ENCODE peak calls at places on chromosomes 5 and 9, in six cellular contexts. G is NCI-H82; J is left ventricle myocardium inferior; M is stimulated activated CD4-positive, alpha-beta T cell treated with anti-CD3 and anti-CD28 coated beads, Interleukin-12 subunit alpha, Interleukin-12 subunit beta, amount 100 ng/mL, for 4 hours; X is NCI-H1092; W is brain microvascular endothelial cell. Z is an unnamed sample.

GRCh38 chr5:73955447-73955846 is 329.5 kb downstream of the ARHGEF28 start:
- DNase-seq in J (no peak), M (no peak), X (no peak), W (no peak), G (no peak), Z (no peak)

GRCh38 chr5:132083065-132083678 is 9.6 kb downstream of the CSF2 start:
- DNase-seq in W (no peak), M (no peak), X (no peak), G (no peak), J (no peak), Z (no peak)

GRCh38 chr5:17001418-17001817 is 65.3 kb upstream of the MYO10 start:
- DNase-seq in G (no peak), M (no peak), W (peak; percentile 70), X (no peak), J (no peak), Z (no peak)

GRCh38 chr5:135843571-135844337 is 9.3 kb downstream of the SLC25A48 start:
- DNase-seq in W (no peak), X (no peak), G (no peak), M (no peak), J (no peak), Z (no peak)

GRCh38 chr9:91307279-91307678 is 54.4 kb downstream of the AUH start:
- DNase-seq in W (no peak), J (no peak), M (no peak), X (no peak), G (no peak), Z (no peak)

GRCh38 chr5:150073086-150073625 is 13.2 kb downstream of the CSF1R start:
- DNase-seq in G (no peak), J (no peak), X (no peak), W (no peak), M (no peak), Z (no peak)

GRCh38 chr5:17229308-17229707 is 11.9 kb downstream of the BASP1 start:
- DNase-seq in G (no peak), W (no peak), X (no peak), M (no peak), J (no peak), Z (no peak)

GRCh38 chr9:92943062-92943616 is 4.2 kb upstream of the FGD3 start:
- DNase-seq in G (peak; percentile 18), X (peak; percentile 22), J (peak; percentile 32), M (no peak), W (no peak), Z (no peak)

GRCh38 chr9:111798786-111799185 is 4.0 kb upstream of the SHOC1 start:
- DNase-seq in M (no peak), J (no peak), W (peak; percentile 32), X (no peak), G (no peak), Z (no peak)

GRCh38 chr5:41408676-41409443 is 101.5 kb downstream of the PLCXD3 start:
- DNase-seq in M (no peak), W (no peak), G (peak; percentile 86), J (no peak), X (no peak), Z (no peak)

GRCh38 chr5:53779541-53779981 is 219.1 kb downstream of the NDUFS4 start:
- DNase-seq in W (peak; percentile 51), X (no peak), J (peak; percentile 27), M (no peak), G (no peak), Z (peak; percentile 18)

GRCh38 chr9:99922711-99923030 is 16.2 kb downstream of the STX17 start:
- DNase-seq in G (no peak), W (no peak), X (no peak), M (no peak), J (no peak), Z (no peak)

GRCh38 chr9:78668148-78668825 is 371.4 kb downstream of the PSAT1 start:
- DNase-seq in G (no peak), J (no peak), M (no peak), X (no peak), W (no peak), Z (no peak)

GRCh38 chr5:54905942-54906537 is 79.4 kb downstream of the ESM1 start:
- DNase-seq in M (peak; percentile 64), J (peak; percentile 46), X (no peak), W (peak; percentile 79), G (peak; percentile 60), Z (peak; percentile 88)

GRCh38 chr9:104991144-104991953 is 63.4 kb upstream of the ABCA1 start:
- DNase-seq in G (peak; percentile 77), X (peak; percentile 53), M (peak; percentile 75), J (peak; percentile 93), W (peak; percentile 85), Z (peak; percentile 92)

GRCh38 chr9:98640394-98640793 is 68.3 kb downstream of the GABBR2 start:
- DNase-seq in G (no peak), J (no peak), W (no peak), X (no peak), M (no peak), Z (no peak)

GRCh38 chr5:146565764-146566163 is 49.8 kb upstream of the GPR151 start:
- DNase-seq in X (peak; percentile 70), M (peak; percentile 3), W (peak; percentile 63), J (no peak), G (peak; percentile 86), Z (peak; percentile 80)

GRCh38 chr5:174195517-174195916 is 150.0 kb downstream of the NSG2 start:
- DNase-seq in X (no peak), G (peak; percentile 55), M (no peak), W (no peak), J (no peak), Z (peak; percentile 87)

GRCh38 chr5:6576861-6577501 is 55.9 kb downstream of the NSUN2 start:
- DNase-seq in W (peak; percentile 64), G (peak; percentile 76), M (no peak), J (no peak), X (peak; percentile 56), Z (peak; percentile 53)

GRCh38 chr9:34185778-34186551 is 7.1 kb downstream of the UBAP1 start:
- DNase-seq in J (no peak), X (peak; percentile 3), W (peak; percentile 77), G (no peak), M (no peak), Z (peak; percentile 7)

GRCh38 chr9:83920469-83920941 is 727 bp downstream of the KIF27 start:
- DNase-seq in W (no peak), J (no peak), X (peak; percentile 66), M (no peak), G (peak; percentile 84), Z (no peak)

GRCh38 chr5:39461007-39461682 is 36.4 kb upstream of the DAB2 start:
- DNase-seq in M (no peak), G (no peak), W (no peak), J (no peak), X (no peak), Z (no peak)

GRCh38 chr9:124220551-124221451 is 36.9 kb upstream of the NEK6 start:
- DNase-seq in W (peak; percentile 28), X (peak; percentile 76), M (no peak), G (peak; percentile 45), J (no peak), Z (no peak)

GRCh38 chr9:127918201-127919107 is 1.6 kb upstream of the ST6GALNAC4 start:
- DNase-seq in G (peak; percentile 38), X (no peak), W (no peak), J (no peak), M (no peak), Z (no peak)

GRCh38 chr5:148014276-148014675 is 49.5 kb upstream of the SPINK5 start:
- DNase-seq in X (no peak), M (no peak), G (no peak), J (no peak), W (no peak), Z (no peak)

GRCh38 chr5:31355337-31355736 is 161.9 kb downstream of the CDH6 start:
- DNase-seq in G (no peak), W (no peak), X (no peak), M (no peak), J (no peak), Z (no peak)